ENCODE peak calls at places on chromosomes 5 and 9, in four cellular contexts. Q, Z, C and M are unnamed samples. For H3K36me3, the result is how much of the 10 kb centered on the place peaks cover.

GRCh38 chr9:36866840-36867239 is 167.2 kb downstream of the PAX5 start:
- DNase-seq in Q (peak), Z (no peak), C (no peak), M (peak)

GRCh38 chr5:163724305-163724704 is 218.9 kb downstream of the MAT2B start:
- DNase-seq in C (no peak), Q (no peak), Z (no peak), M (no peak)

GRCh38 chr9:133111461-133112360 is 9.3 kb downstream of the RALGDS start:
- DNase-seq in Q (no peak), C (no peak), Z (no peak), M (no peak)

GRCh38 chr9:68781866-68782265 is 76.8 kb downstream of the PIP5K1B start:
- DNase-seq in Q (no peak), C (no peak), Z (no peak), M (no peak)

GRCh38 chr5:139600336-139600949 is 39.3 kb downstream of the UBE2D2 start:
- DNase-seq in C (no peak), Z (no peak), Q (no peak), M (no peak)

GRCh38 chr5:56190500-56190899 is 42.6 kb downstream of the ANKRD55 start:
- DNase-seq in C (no peak), Z (peak), Q (no peak), M (no peak)

GRCh38 chr9:35667939-35668338 is 2.9 kb upstream of the ARHGEF39 start:
- DNase-seq in C (no peak), Z (no peak), Q (peak), M (no peak)

GRCh38 chr5:72497823-72498222 is 9.4 kb downstream of the ZNF366 start:
- DNase-seq in Z (no peak), C (no peak), Q (no peak), M (no peak)

DNA sequence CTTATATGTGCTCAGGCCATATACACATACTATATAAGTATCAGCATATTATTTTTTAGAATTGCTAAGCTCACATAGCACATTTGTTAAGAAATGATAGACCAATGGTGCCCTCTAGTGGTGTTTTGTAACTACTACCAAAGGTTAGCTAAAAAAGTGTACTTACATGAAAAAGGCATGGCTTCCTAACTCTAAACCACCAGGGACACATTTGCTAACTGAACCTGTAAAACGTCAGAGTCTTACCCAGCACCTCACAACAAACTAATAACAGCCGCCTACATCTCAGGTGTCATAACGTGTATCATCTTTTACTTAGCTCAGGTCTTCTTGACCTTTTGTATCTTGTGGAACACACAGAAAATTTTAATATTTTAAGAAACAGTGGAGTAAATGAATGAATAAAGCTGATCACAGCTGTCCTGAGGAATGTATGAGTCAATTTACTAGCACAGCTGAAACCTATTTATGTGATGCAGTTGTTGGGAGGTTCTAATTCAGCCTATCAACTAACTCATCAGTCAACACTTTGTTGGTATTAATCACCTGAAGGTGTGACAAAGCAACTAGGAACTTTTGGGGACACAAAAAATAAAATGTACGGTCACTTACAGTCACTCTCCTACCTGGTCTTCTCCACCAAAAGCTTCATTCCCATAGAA is 72.9 kb downstream of the BAAT start:
- DNase-seq in Q (peak), Z (no peak), C (no peak), M (peak)
- H3K36me3 ChIP-seq in Q (under half), Z (under half), C (under half), M (under half)

GRCh38 chr5:17267099-17267498 is 49.7 kb downstream of the BASP1 start:
- DNase-seq in Q (no peak), C (no peak), Z (no peak), M (no peak)

GRCh38 chr5:17272111-17272510 is 54.7 kb downstream of the BASP1 start:
- DNase-seq in Q (no peak), Z (no peak), C (no peak), M (peak)

GRCh38 chr5:17265041-17265440 is 47.6 kb downstream of the BASP1 start:
- DNase-seq in Q (no peak), Z (no peak), C (no peak), M (no peak)

DNA sequence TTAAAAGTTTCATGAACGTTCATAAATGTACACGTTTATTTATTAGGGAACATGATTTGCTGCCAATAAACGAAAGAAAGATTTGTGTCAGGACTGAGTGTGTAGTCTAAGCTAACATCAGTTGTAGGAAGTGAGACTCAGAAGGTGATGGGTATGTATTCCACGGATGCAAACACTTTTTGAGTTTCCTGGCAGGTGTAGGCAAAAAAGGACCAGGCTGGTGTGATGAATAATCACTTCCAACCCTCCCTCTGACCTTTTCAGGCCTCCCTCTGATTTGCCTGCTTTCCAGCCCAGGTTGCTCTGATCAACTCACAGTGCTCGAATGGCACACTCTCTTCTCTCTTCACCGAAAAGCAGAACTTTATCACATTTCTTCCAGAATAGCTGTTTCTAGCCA is 51.8 kb downstream of the BASP1 start:
- DNase-seq in Z (no peak), Q (no peak), C (no peak), M (no peak)
- H3K4me3 ChIP-seq in Z (no peak), Q (no peak), C (no peak), M (no peak)

DNA sequence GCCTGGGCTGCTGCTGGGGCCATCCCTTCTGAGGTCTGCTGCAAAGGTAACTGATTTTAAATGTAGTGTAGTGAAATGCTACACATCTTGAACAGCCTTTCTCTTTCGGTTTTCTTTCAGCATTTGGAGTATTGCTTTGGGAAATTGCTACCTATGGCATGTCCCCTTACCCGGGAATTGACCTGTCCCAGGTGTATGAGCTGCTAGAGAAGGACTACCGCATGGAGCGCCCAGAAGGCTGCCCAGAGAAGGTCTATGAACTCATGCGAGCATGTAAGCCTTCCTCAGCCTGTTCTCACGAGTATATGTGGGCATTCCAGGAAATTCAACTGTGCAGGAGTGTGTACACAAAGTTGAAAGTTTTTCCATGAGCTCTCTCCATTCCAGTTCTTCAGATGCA is 18.3 kb downstream of the QRFP start:
- DNase-seq in Q (no peak), C (no peak), Z (no peak), M (no peak)
- H3K36me3 ChIP-seq in Q (under half), C (under half), Z (half or more), M (under half)

DNA sequence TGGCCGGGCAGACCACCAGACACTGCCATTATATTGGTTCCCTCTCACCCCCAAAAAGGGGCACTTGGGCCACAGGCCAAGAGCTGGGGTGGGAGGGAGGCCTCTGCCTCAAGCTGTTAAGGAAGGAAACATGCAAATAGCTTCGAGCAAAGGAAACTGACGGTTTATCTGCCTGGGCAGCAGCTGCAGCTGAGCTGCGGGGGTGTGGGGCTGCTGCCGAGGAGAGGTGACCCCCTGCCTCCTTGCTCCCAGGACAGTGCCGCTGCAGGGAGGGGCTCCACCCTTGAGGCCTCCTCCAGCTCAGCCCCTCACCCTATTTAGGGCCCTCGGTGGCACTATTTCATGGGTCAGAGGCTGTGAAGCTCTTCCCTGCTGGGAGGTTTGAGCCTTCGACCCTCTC is 789 bp downstream of the DOK3 start:
- DNase-seq in Z (no peak), Q (no peak), C (no peak), M (no peak)
- H3K4me3 ChIP-seq in Z (peak), Q (no peak), C (peak), M (no peak)

DNA sequence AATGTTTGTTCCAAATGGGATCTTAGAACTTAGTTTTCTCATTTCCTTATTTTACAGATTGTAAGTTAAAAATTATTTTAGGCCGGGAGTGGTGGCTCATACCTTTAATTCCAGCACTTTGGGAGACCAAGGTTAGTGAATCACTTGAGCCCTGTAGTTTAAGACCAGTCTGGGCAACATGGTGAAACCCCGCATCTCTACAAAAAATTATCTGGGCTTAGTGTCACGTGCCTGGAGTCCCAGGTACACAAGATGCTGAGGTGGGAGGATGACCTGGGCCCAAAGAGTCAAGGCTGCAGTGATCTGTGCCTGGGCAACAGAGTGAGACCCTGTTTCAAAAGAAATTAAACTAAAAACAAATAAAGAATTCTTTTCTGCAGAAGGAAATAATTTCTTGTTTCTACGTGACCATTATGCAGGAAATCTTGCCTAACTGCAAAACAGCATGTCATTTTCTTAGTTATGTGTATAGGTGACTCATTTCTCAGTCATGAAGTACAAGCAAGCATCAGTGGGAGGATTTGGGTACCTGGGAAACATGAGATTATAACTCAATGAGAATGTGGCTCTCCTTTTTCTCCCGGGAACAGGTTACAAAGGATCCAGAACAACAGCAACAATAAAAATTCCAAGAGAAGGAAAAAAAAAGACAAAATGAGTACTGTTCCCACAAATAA is 375.1 kb upstream of the ST8SIA4 start:
- DNase-seq in C (no peak), Z (no peak), Q (peak), M (no peak)
- H3K36me3 ChIP-seq in C (under half), Z (under half), Q (under half), M (under half)

GRCh38 chr5:100900796-100901731 is 2.0 kb downstream of the ST8SIA4 start:
- DNase-seq in Q (peak), Z (peak), C (peak), M (peak)

GRCh38 chr5:100903036-100903887 is at the start of gene ST8SIA4:
- DNase-seq in Z (peak), C (peak), Q (peak), M (peak)

GRCh38 chr5:100902406-100903035 is 561 bp downstream of the ST8SIA4 start:
- DNase-seq in Z (no peak), Q (peak), C (no peak), M (peak)

GRCh38 chr5:100900142-100900795 is 2.8 kb downstream of the ST8SIA4 start:
- DNase-seq in Q (peak), C (no peak), Z (peak), M (peak)

GRCh38 chr5:100901851-100902341 is 1.2 kb downstream of the ST8SIA4 start:
- DNase-seq in Z (no peak), Q (peak), C (no peak), M (peak)
- H3K4me3 ChIP-seq in Z (peak), Q (peak), C (peak), M (peak)

DNA sequence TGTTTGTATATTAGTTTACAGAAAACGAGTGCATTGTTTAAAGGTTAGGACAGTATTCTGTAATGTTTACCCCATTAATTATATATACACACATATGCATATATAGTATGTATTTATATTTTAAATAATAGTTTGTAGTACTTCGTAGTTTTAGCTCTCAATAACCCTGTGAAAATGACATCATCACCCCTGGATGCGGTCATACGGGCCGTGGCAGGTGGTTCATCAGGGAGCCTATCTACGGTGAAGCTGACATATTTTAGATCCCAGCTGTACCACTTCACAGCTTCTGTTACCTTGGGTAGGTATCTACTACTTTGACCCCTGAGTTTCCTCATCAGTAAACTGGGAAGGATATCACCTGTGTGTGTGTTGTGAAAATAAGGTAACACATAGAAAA is 87.1 kb downstream of the NR3C1 start:
- DNase-seq in Z (no peak), Q (no peak), C (no peak), M (no peak)
- H3K36me3 ChIP-seq in Z (under half), Q (under half), C (under half), M (under half)

GRCh38 chr9:89236955-89237573 is 58.4 kb upstream of the SHC3 start:
- DNase-seq in Q (peak), Z (no peak), C (no peak), M (peak)

GRCh38 chr9:89234636-89235035 is 56.0 kb upstream of the SHC3 start:
- DNase-seq in Q (no peak), Z (no peak), C (no peak), M (peak)

DNA sequence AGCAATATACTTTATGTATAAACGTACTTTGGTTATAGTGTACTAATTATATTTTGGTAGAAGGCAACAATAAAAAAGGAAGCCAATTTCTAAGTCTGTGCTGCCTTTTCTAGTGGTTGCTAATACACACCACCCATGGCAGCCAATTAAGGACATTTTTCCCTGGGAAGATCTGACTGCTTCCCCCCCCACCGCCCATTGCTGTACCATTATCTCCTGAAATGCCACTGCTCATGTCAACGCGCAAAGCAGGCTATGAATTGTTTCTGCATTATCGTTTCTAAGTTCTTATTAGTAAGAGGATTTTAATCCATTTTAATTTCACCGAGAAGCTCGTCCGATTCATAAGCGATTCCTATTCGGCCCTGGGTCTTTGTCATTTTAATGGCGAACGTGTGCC is 55.6 kb upstream of the SHC3 start:
- DNase-seq in Q (no peak), C (no peak), Z (no peak), M (no peak)
- H3K4me3 ChIP-seq in Q (no peak), C (peak), Z (peak), M (peak)